ENCODE peak calls at places on chromosomes 3 and 15, in nine cellular contexts. O is heart left ventricle; C is A549; V is fibroblast of lung; P is astrocyte; X is Karpas-422; R is tibial artery; I is right atrium auricular region; K is CD8-positive, alpha-beta memory T cell. U is an unnamed sample.
A peak's percentile ranks its signal among the peaks of the same experiment; 100 is the strongest.

GRCh38 chr15:74584779-74585178 is 30.9 kb upstream of the CLK3 start:
- DNase-seq in C (no peak), O (no peak), K (no peak), V (no peak), I (no peak), P (no peak), R (no peak), X (no peak), U (no peak)

GRCh38 chr15:86653344-86654192 is 573.9 kb downstream of the AGBL1 start:
- DNase-seq in K (peak; percentile 22), V (no peak), R (no peak), C (no peak), P (no peak), X (no peak), I (no peak), O (no peak), U (no peak)

GRCh38 chr3:8739757-8740508 is 6.3 kb downstream of the CAV3 start:
- DNase-seq in K (no peak), C (peak; percentile 86), R (no peak), P (peak; percentile 66), I (no peak), X (no peak), O (no peak), V (peak; percentile 81), U (peak; percentile 40)

GRCh38 chr3:71305246-71306206 is 278.0 kb downstream of the FOXP1 start:
- DNase-seq in X (peak; percentile 87), K (no peak), V (peak; percentile 66), I (no peak), O (peak; percentile 49), P (peak; percentile 55), C (no peak), R (no peak), U (peak; percentile 45)

GRCh38 chr3:23085256-23085655 is 117.9 kb upstream of the UBE2E2 start:
- DNase-seq in O (no peak), C (no peak), X (no peak), I (no peak), R (no peak), K (no peak), V (peak; percentile 50), P (peak; percentile 43), U (no peak)

GRCh38 chr15:25060996-25061620 is 106.3 kb downstream of the SNRPN start:
- DNase-seq in C (no peak), O (no peak), V (no peak), K (no peak), I (no peak), R (peak; percentile 38), X (no peak), P (no peak), U (no peak)

GRCh38 chr3:194840661-194841514 is 155.2 kb downstream of the FAM43A start:
- DNase-seq in P (peak; percentile 66), I (peak; percentile 81), C (peak; percentile 29), V (peak; percentile 72), R (no peak), X (no peak), O (no peak), K (no peak), U (no peak)

GRCh38 chr15:88803241-88803919 is at the start of gene ACAN:
- DNase-seq in X (no peak), K (no peak), C (no peak), I (no peak), O (no peak), V (no peak), P (no peak), R (no peak), U (peak; percentile 46)

GRCh38 chr15:63986185-63986680 is 60.1 kb downstream of the DAPK2 start:
- DNase-seq in P (no peak), X (no peak), K (no peak), I (no peak), C (no peak), R (no peak), V (no peak), O (no peak), U (no peak)

GRCh38 chr15:35289029-35289617 is 204.0 kb upstream of the NANOGP8 start:
- DNase-seq in R (no peak), C (peak; percentile 72), I (no peak), P (peak; percentile 46), K (no peak), O (no peak), V (peak; percentile 63), X (peak; percentile 51), U (peak; percentile 82)

GRCh38 chr15:75731248-75732100 is 18.8 kb upstream of the CSPG4 start:
- DNase-seq in X (peak; percentile 51), P (no peak), V (no peak), I (no peak), O (peak; percentile 77), C (no peak), K (no peak), R (peak; percentile 67), U (no peak)

GRCh38 chr3:169077394-169077906 is 586.1 kb downstream of the MECOM start:
- DNase-seq in K (no peak), C (no peak), V (no peak), P (no peak), I (no peak), O (no peak), X (no peak), R (no peak), U (no peak)

GRCh38 chr3:160613661-160614060 is 48.3 kb upstream of the KPNA4 start:
- DNase-seq in O (no peak), P (no peak), C (no peak), K (no peak), I (no peak), R (no peak), X (no peak), V (no peak), U (no peak)

GRCh38 chr15:76996526-76997401 is 1.8 kb downstream of the PSTPIP1 start:
- DNase-seq in K (peak; percentile 49), I (no peak), R (peak; percentile 75), P (peak; percentile 11), O (peak; percentile 62), X (no peak), C (no peak), V (peak; percentile 44), U (no peak)

GRCh38 chr3:31253782-31254181 is 278.9 kb upstream of the STT3B start:
- DNase-seq in C (no peak), V (no peak), K (no peak), X (no peak), P (no peak), R (no peak), I (no peak), O (no peak), U (no peak)

GRCh38 chr3:8567784-8568575 is 66.4 kb downstream of the LMCD1 start:
- DNase-seq in X (no peak), K (no peak), O (no peak), I (peak; percentile 54), P (no peak), R (no peak), C (no peak), V (no peak), U (no peak)

GRCh38 chr15:51780636-51781035 is 29.2 kb downstream of the TMOD2 start:
- DNase-seq in P (no peak), R (no peak), X (no peak), V (no peak), O (no peak), C (no peak), I (no peak), K (no peak), U (no peak)

DNA sequence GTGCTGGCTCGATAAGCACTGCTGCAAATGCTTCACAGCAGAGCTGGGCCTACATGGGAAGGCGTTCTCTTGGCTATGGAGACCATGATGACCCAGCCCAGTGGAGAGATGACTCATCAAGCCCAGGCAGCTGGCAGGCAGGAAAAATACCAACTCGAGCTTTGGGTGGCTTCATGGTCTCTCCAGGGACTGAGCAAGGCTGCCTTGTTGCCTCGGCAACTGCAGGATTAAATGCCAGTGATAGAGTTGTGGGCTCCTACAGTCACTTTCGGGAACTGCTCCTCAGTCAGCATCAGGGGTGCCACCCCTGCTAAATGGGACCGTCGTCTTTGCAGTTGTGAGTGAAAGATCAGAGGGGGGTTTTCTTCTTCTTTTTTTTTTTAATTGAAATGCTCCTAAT is 54.6 kb upstream of the MYZAP start:
- DNase-seq in I (peak; percentile 81), K (no peak), O (no peak), X (no peak), R (peak; percentile 91), C (peak; percentile 57), V (peak; percentile 82), P (peak; percentile 69), U (peak; percentile 77)
- H3K27ac ChIP-seq in I (no peak overlapping the region), K (no peak overlapping the region), O (no peak overlapping the region), X (no peak overlapping the region), R (peak overlapping the region; percentile 2), C (no peak overlapping the region), V (no peak overlapping the region), P (no peak overlapping the region), U (no peak overlapping the region)

GRCh38 chr15:98799991-98800390 is 151.7 kb downstream of the IGF1R start:
- DNase-seq in O (no peak), R (no peak), V (peak; percentile 36), P (no peak), I (no peak), K (no peak), X (no peak), C (peak; percentile 29), U (peak; percentile 35)
- H3K4me1 ChIP-seq in O (peaks cover 25% of the 10 kb centered on the region), R (peaks cover 76% of the 10 kb centered on the region), V (peaks cover 16% of the 10 kb centered on the region), P (peaks cover 41% of the 10 kb centered on the region), I (peaks cover 57% of the 10 kb centered on the region), K (peaks cover 31% of the 10 kb centered on the region), X (no peaks in the 10 kb centered on the region), C (peaks cover 98% of the 10 kb centered on the region), U (peaks cover 25% of the 10 kb centered on the region)

GRCh38 chr3:144942093-144942492 is 970.5 kb downstream of the DIPK2A start:
- DNase-seq in C (no peak), O (no peak), R (no peak), X (no peak), I (no peak), P (no peak), K (no peak), V (no peak), U (no peak)

GRCh38 chr3:144948711-144949110 is 977.1 kb downstream of the DIPK2A start:
- DNase-seq in O (no peak), I (no peak), X (no peak), R (no peak), C (no peak), K (no peak), P (no peak), V (no peak), U (no peak)

GRCh38 chr3:144942501-144943197 is 971.0 kb downstream of the DIPK2A start:
- DNase-seq in P (no peak), I (no peak), K (no peak), X (no peak), O (no peak), V (no peak), C (no peak), R (no peak), U (no peak)

DNA sequence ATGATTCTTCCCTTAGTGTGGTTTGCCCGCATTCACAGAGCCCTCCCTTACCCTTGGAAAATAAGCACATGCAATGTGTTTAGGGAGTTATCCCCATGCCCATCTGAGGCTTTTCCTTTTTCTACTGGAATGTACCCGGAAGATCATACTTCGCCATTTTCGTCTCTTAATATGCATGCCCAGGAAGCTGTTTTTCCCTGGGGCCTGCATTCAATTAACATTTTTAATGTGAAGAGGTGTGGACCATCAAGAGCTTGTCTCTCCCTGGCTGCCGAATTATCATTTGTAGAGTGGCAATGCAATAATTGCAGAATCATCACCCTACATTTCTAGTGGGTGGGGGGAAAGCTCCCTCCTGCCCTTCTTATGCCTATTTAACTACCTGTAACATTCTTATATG is 976.3 kb downstream of the DIPK2A start:
- DNase-seq in I (no peak), X (no peak), O (no peak), R (no peak), V (no peak), P (no peak), K (no peak), C (no peak), U (no peak)
- H3K9me3 ChIP-seq in I (no peaks in the 10 kb centered on the region), X (peaks cover 24% of the 10 kb centered on the region), O (peaks cover 6% of the 10 kb centered on the region), R (no peaks in the 10 kb centered on the region), V (no peaks in the 10 kb centered on the region), P (no peaks in the 10 kb centered on the region), K (no peaks in the 10 kb centered on the region), C (no peaks in the 10 kb centered on the region), U (no peaks in the 10 kb centered on the region)

GRCh38 chr15:59116141-59116540 is 11.2 kb downstream of the CCNB2 start:
- DNase-seq in P (peak; percentile 59), O (no peak), X (no peak), I (no peak), K (no peak), C (no peak), V (peak; percentile 66), R (no peak), U (peak; percentile 7)
- H3K27ac ChIP-seq in P (no peak overlapping the region), O (no peak overlapping the region), X (no peak overlapping the region), I (no peak overlapping the region), K (no peak overlapping the region), C (no peak overlapping the region), V (no peak overlapping the region), R (no peak overlapping the region), U (no peak overlapping the region)